ENCODE peak calls at places on chromosomes 13 and 19, in eight cellular contexts. Y, R, E, W, T, P, X and F are unnamed samples.

GRCh38 chr19:51549533-51550324 is 18.3 kb upstream of the SIGLEC6 start:
- DNase-seq in R (no peak), W (no peak), T (no peak), E (no peak), P (no peak), X (no peak), Y (no peak), F (no peak)

GRCh38 chr19:33193864-33194362 is at the start of gene LRP3:
- DNase-seq in Y (peak), W (no peak), E (no peak), P (no peak), R (no peak), T (peak), X (peak), F (peak)

GRCh38 chr19:2444251-2445002 is 12.3 kb downstream of the LMNB2 start:
- DNase-seq in R (no peak), P (no peak), Y (no peak), W (no peak), X (no peak), E (no peak), T (no peak), F (no peak)

GRCh38 chr13:31350560-31350959 is 150.8 kb downstream of the B3GLCT start:
- DNase-seq in P (no peak), Y (no peak), E (no peak), T (no peak), R (no peak), W (no peak), X (no peak), F (no peak)

GRCh38 chr13:45490068-45490467 is 25.3 kb downstream of the COG3 start:
- DNase-seq in W (no peak), Y (no peak), E (no peak), X (no peak), P (no peak), T (no peak), R (no peak), F (no peak)

GRCh38 chr19:50482271-50482855 is 5.7 kb upstream of the GARIN5A start:
- DNase-seq in Y (no peak), P (no peak), R (no peak), W (no peak), T (no peak), X (no peak), E (no peak), F (peak)

GRCh38 chr19:50204811-50205675 is 1.6 kb downstream of the MYH14 start:
- DNase-seq in P (no peak), T (no peak), R (no peak), E (no peak), W (no peak), Y (no peak), X (peak), F (peak)

GRCh38 chr13:66660013-66660804 is 569.9 kb downstream of the PCDH9 start:
- DNase-seq in X (no peak), P (no peak), R (no peak), E (no peak), T (peak), W (no peak), Y (peak), F (no peak)

GRCh38 chr13:47168086-47168485 is 271.2 kb upstream of the HTR2A start:
- DNase-seq in W (no peak), E (no peak), P (no peak), Y (peak), X (no peak), R (no peak), T (peak), F (no peak)

GRCh38 chr19:2113436-2114211 is 16.9 kb downstream of the IZUMO4 start:
- DNase-seq in W (no peak), X (peak), P (no peak), R (no peak), E (no peak), T (no peak), Y (peak), F (no peak)

GRCh38 chr13:20192470-20193141 is at the start of gene GJB2:
- DNase-seq in R (no peak), X (peak), P (no peak), T (no peak), W (no peak), E (no peak), Y (no peak), F (no peak)

GRCh38 chr13:20191902-20192469 is 752 bp downstream of the GJB2 start:
- DNase-seq in E (no peak), W (no peak), X (no peak), Y (no peak), T (no peak), R (no peak), P (no peak), F (no peak)

GRCh38 chr13:20193924-20194631 is 1.3 kb upstream of the GJB2 start:
- DNase-seq in W (no peak), R (no peak), T (no peak), X (no peak), P (no peak), Y (no peak), E (no peak), F (no peak)

GRCh38 chr13:20191311-20191901 is 1.3 kb downstream of the GJB2 start:
- DNase-seq in W (no peak), T (no peak), R (no peak), P (no peak), X (peak), Y (no peak), E (no peak), F (peak)

DNA sequence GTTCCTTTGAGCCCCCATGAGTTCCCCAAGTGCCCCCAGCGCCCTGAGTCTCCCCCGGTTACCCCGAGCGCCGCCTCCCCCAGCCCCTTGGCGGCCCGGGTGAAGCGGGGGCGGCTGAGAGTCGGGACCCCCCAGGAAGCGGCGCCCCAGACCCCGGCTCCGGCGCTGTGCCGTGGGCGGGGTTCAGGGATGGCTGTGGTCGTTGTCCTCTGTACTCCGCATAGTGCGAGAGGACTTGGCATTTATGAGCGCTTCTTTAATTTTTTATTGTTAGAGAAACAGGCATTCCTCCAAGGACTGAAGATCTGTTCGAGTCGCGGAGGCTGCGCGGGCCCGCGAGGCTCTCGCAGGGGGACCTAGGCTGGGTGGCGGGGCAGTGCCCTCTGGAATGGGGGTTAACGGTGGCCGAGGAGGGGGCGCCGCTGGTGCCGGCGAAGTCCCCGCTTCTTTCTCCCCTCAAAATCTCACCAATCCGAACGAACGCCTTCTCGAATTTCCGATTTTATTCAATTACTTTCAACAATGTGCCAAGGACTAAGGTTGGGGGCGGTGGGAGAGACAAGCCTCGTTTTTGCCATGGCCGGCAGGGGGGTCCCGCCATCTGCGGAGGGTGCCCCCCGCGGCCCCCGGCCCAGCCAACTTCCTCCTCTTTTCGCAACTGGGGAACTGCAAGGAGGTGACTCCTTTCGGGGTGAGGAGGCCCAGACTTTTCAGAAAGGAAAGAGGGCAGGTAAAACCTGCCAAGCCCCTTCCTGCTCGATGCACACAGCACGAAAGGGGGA is 595 bp upstream of the GJB2 start:
- DNase-seq in X (peak), R (no peak), P (no peak), E (no peak), W (no peak), T (no peak), Y (no peak), F (no peak)
- H3K4me3 ChIP-seq in X (peak), R (peak), P (peak), E (peak), W (peak), T (peak), Y (peak), F (peak)

DNA sequence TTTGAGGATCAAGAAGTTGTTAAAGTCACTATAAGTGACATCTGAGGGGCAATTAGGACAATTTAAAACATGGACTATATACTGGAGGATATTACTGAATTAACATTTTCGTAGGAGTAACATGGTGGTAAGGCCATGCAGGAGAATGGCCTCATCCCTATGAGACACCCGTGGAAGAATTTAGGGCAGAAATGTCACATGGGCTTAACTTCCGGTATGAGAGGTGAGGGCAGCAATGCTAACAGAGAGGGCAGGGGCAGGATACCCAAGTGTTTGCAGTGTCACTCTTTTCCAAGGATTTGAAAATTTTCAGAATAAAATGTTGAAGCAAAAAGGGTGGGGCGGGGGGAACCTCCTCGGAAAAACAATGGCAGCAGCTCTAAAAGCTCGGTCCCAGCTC is 23.6 kb downstream of the RANBP3 start:
- DNase-seq in P (no peak), E (no peak), T (peak), R (no peak), W (no peak), X (no peak), Y (no peak), F (no peak)
- H3K4me3 ChIP-seq in P (no peak), E (no peak), T (no peak), R (no peak), W (no peak), X (no peak), Y (no peak), F (no peak)

DNA sequence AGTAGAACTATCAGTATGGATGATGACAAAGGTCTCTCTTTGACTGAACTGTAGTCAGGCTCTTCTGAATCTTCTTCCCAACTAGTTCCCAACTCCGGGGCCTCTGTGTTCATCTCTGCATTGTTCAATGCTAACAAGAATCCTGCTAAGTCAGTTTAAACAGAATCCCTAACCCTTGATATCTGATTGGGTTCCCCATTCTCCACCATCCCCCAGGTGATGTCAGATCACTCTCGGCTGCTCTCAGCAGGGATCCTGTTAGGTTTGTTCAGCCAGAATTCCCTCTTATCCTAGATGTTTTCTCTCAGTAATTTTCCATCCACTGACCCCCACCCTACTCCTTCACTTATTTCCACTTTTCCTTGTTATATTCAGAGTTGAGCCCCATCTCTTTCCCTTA is 223.6 kb downstream of the RGCC start:
- DNase-seq in E (no peak), T (no peak), R (no peak), Y (no peak), P (no peak), W (no peak), X (no peak), F (no peak)
- H3K4me3 ChIP-seq in E (no peak), T (no peak), R (no peak), Y (no peak), P (no peak), W (no peak), X (no peak), F (no peak)

GRCh38 chr19:46716672-46717033 is 261 bp downstream of the PRKD2 start:
- DNase-seq in X (no peak), E (no peak), W (no peak), R (no peak), T (no peak), Y (no peak), P (no peak), F (no peak)

GRCh38 chr19:46714523-46715106 is 2.3 kb downstream of the PRKD2 start:
- DNase-seq in W (no peak), Y (no peak), P (peak), E (no peak), R (no peak), X (no peak), T (no peak), F (no peak)

GRCh38 chr19:46715620-46716012 is 1.3 kb downstream of the PRKD2 start:
- DNase-seq in P (no peak), E (no peak), R (no peak), W (no peak), Y (no peak), X (no peak), T (no peak), F (no peak)

GRCh38 chr19:46716013-46716671 is 772 bp downstream of the PRKD2 start:
- DNase-seq in W (no peak), P (no peak), Y (no peak), T (no peak), E (no peak), X (no peak), R (no peak), F (no peak)

GRCh38 chr19:46713781-46714522 is 3.0 kb downstream of the PRKD2 start:
- DNase-seq in E (peak), P (peak), T (peak), R (peak), X (peak), Y (peak), W (no peak), F (peak)
- H3K4me3 ChIP-seq in E (peak), P (peak), T (peak), R (peak), X (peak), Y (peak), W (peak), F (peak)

GRCh38 chr13:100510208-100510997 is 78.2 kb downstream of the GGACT start:
- DNase-seq in X (no peak), E (no peak), R (no peak), T (no peak), P (no peak), W (no peak), Y (no peak), F (no peak)
- H3K4me3 ChIP-seq in X (no peak), E (no peak), R (no peak), T (no peak), P (no peak), W (no peak), Y (no peak), F (no peak)

GRCh38 chr19:35987571-35987896 is 7.5 kb upstream of the SDHAF1 start:
- DNase-seq in Y (no peak), E (no peak), R (no peak), W (no peak), P (no peak), X (no peak), T (no peak), F (no peak)
- H3K4me3 ChIP-seq in Y (no peak), E (no peak), R (no peak), W (no peak), P (no peak), X (no peak), T (no peak), F (no peak)

GRCh38 chr13:101627556-101627943 is 175.1 kb downstream of the ITGBL1 start:
- DNase-seq in T (peak), X (no peak), Y (no peak), E (no peak), P (no peak), R (no peak), W (no peak), F (no peak)
- H3K4me3 ChIP-seq in T (peak), X (peak), Y (no peak), E (peak), P (peak), R (peak), W (no peak), F (peak)

GRCh38 chr13:93226623-93227279 is at the start of gene GPC6:
- DNase-seq in R (peak), E (peak), X (peak), P (no peak), Y (peak), W (peak), T (peak), F (no peak)

GRCh38 chr13:93226065-93226622 is 463 bp upstream of the GPC6 start:
- DNase-seq in P (no peak), E (no peak), Y (no peak), T (no peak), R (no peak), W (peak), X (no peak), F (no peak)

GRCh38 chr13:93224545-93224944 is 2.1 kb upstream of the GPC6 start:
- DNase-seq in X (no peak), T (peak), E (no peak), W (no peak), R (peak), P (no peak), Y (peak), F (no peak)

GRCh38 chr13:93227280-93227905 is 786 bp downstream of the GPC6 start:
- DNase-seq in P (no peak), E (peak), Y (peak), X (peak), T (peak), W (peak), R (peak), F (no peak)

DNA sequence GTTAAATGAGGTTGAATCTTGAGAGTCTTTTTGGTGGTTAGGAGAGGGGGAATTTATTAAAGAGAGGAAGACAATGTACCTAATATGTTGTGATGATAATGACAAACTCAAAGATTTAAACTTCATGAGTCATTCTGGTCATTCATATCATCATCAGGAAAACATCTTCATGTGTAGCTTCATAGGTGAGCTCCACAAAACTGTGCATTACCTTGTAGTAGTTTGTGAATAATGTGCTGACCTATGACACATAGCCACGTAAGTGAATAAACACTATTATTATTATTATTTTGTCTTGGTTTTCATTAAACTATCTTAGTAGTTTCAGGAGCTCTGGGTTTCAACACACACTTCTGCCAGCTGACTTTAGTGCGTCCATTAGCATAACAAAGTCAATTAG is 997 bp upstream of the GPC6 start:
- DNase-seq in T (no peak), X (no peak), W (no peak), Y (no peak), E (no peak), P (no peak), R (no peak), F (no peak)
- H3K4me3 ChIP-seq in T (no peak), X (no peak), W (no peak), Y (peak), E (no peak), P (no peak), R (no peak), F (no peak)